ENCODE peak calls at places on chromosomes 12 and 14, in nine cellular contexts. One of them, this sample, is unnamed.

GRCh38 chr14:56309198-56309597 is 191.0 kb downstream of the PELI2 start:
- DNase-seq in nephron progenitor cell: no peak
- DNase-seq in left ventricle myocardium inferior: no peak
- DNase-seq in mucosa of descending colon: no peak
- DNase-seq in GM20000: no peak
- DNase-seq in neural progenitor cell: no peak
- DNase-seq in B cell: no peak
- DNase-seq in upper lobe of right lung: no peak
- DNase-seq in neural crest cell: no peak
- DNase-seq in this sample: no peak

GRCh38 chr12:111413442-111414086 is 7.8 kb downstream of the SH2B3 start:
- DNase-seq in nephron progenitor cell: no peak
- DNase-seq in left ventricle myocardium inferior: peak
- DNase-seq in mucosa of descending colon: peak
- DNase-seq in GM20000: no peak
- DNase-seq in neural progenitor cell: no peak
- DNase-seq in B cell: no peak
- DNase-seq in upper lobe of right lung: no peak
- DNase-seq in neural crest cell: no peak
- DNase-seq in this sample: no peak

GRCh38 chr14:22513066-22513812 is 75.8 kb downstream of the DAD1 start:
- DNase-seq in nephron progenitor cell: no peak
- DNase-seq in left ventricle myocardium inferior: no peak
- DNase-seq in mucosa of descending colon: no peak
- DNase-seq in GM20000: no peak
- DNase-seq in neural progenitor cell: no peak
- DNase-seq in B cell: no peak
- DNase-seq in upper lobe of right lung: no peak
- DNase-seq in neural crest cell: no peak
- DNase-seq in this sample: no peak

GRCh38 chr12:15726029-15726756 is 63.0 kb downstream of the EPS8 start:
- DNase-seq in nephron progenitor cell: no peak
- DNase-seq in left ventricle myocardium inferior: no peak
- DNase-seq in mucosa of descending colon: no peak
- DNase-seq in GM20000: no peak
- DNase-seq in neural progenitor cell: no peak
- DNase-seq in B cell: no peak
- DNase-seq in upper lobe of right lung: no peak
- DNase-seq in neural crest cell: no peak
- DNase-seq in this sample: no peak

GRCh38 chr12:74817499-74817898 is 279.9 kb downstream of the ATXN7L3B start:
- DNase-seq in nephron progenitor cell: no peak
- DNase-seq in left ventricle myocardium inferior: no peak
- DNase-seq in mucosa of descending colon: no peak
- DNase-seq in GM20000: no peak
- DNase-seq in neural progenitor cell: no peak
- DNase-seq in B cell: no peak
- DNase-seq in upper lobe of right lung: no peak
- DNase-seq in neural crest cell: no peak
- DNase-seq in this sample: no peak

GRCh38 chr12:81077686-81078441 is at the start of gene ACSS3:
- DNase-seq in nephron progenitor cell: peak
- DNase-seq in left ventricle myocardium inferior: peak
- DNase-seq in mucosa of descending colon: no peak
- DNase-seq in GM20000: no peak
- DNase-seq in neural progenitor cell: peak
- DNase-seq in B cell: no peak
- DNase-seq in upper lobe of right lung: peak
- DNase-seq in neural crest cell: peak
- DNase-seq in this sample: no peak

GRCh38 chr14:98252819-98253218 is 1019.2 kb downstream of the BCL11B start:
- DNase-seq in nephron progenitor cell: no peak
- DNase-seq in left ventricle myocardium inferior: no peak
- DNase-seq in mucosa of descending colon: no peak
- DNase-seq in GM20000: no peak
- DNase-seq in neural progenitor cell: no peak
- DNase-seq in B cell: no peak
- DNase-seq in upper lobe of right lung: no peak
- DNase-seq in neural crest cell: no peak
- DNase-seq in this sample: no peak

GRCh38 chr14:99724196-99724891 is 40.2 kb downstream of the CYP46A1 start:
- DNase-seq in nephron progenitor cell: no peak
- DNase-seq in left ventricle myocardium inferior: no peak
- DNase-seq in mucosa of descending colon: no peak
- DNase-seq in GM20000: no peak
- DNase-seq in neural progenitor cell: no peak
- DNase-seq in B cell: no peak
- DNase-seq in upper lobe of right lung: peak
- DNase-seq in neural crest cell: no peak
- DNase-seq in this sample: no peak

GRCh38 chr14:89221109-89221508 is 195.9 kb downstream of the FOXN3 start:
- DNase-seq in nephron progenitor cell: no peak
- DNase-seq in left ventricle myocardium inferior: no peak
- DNase-seq in mucosa of descending colon: no peak
- DNase-seq in GM20000: no peak
- DNase-seq in neural progenitor cell: no peak
- DNase-seq in B cell: peak
- DNase-seq in upper lobe of right lung: no peak
- DNase-seq in neural crest cell: no peak
- DNase-seq in this sample: no peak

GRCh38 chr12:124466200-124467128 is 100.9 kb downstream of the NCOR2 start:
- DNase-seq in nephron progenitor cell: no peak
- DNase-seq in left ventricle myocardium inferior: peak
- DNase-seq in mucosa of descending colon: peak
- DNase-seq in GM20000: peak
- DNase-seq in neural progenitor cell: no peak
- DNase-seq in B cell: peak
- DNase-seq in upper lobe of right lung: no peak
- DNase-seq in neural crest cell: no peak
- DNase-seq in this sample: peak

GRCh38 chr14:56004807-56005579 is 113.2 kb upstream of the PELI2 start:
- DNase-seq in nephron progenitor cell: no peak
- DNase-seq in left ventricle myocardium inferior: no peak
- DNase-seq in mucosa of descending colon: peak
- DNase-seq in GM20000: peak
- DNase-seq in neural progenitor cell: peak
- DNase-seq in B cell: peak
- DNase-seq in upper lobe of right lung: no peak
- DNase-seq in neural crest cell: no peak
- DNase-seq in this sample: peak

GRCh38 chr12:107337354-107338095 is 244.2 kb upstream of the CRY1 start:
- DNase-seq in nephron progenitor cell: no peak
- DNase-seq in left ventricle myocardium inferior: no peak
- DNase-seq in mucosa of descending colon: no peak
- DNase-seq in GM20000: no peak
- DNase-seq in neural progenitor cell: no peak
- DNase-seq in B cell: no peak
- DNase-seq in upper lobe of right lung: no peak
- DNase-seq in neural crest cell: no peak
- DNase-seq in this sample: peak

GRCh38 chr12:118330421-118331018 is 42.2 kb downstream of the TAOK3 start:
- DNase-seq in nephron progenitor cell: no peak
- DNase-seq in left ventricle myocardium inferior: no peak
- DNase-seq in mucosa of descending colon: no peak
- DNase-seq in GM20000: peak
- DNase-seq in neural progenitor cell: no peak
- DNase-seq in B cell: peak
- DNase-seq in upper lobe of right lung: no peak
- DNase-seq in neural crest cell: no peak
- DNase-seq in this sample: no peak

GRCh38 chr14:74642011-74642410 is 30.0 kb upstream of the LTBP2 start:
- DNase-seq in nephron progenitor cell: no peak
- DNase-seq in left ventricle myocardium inferior: peak
- DNase-seq in mucosa of descending colon: no peak
- DNase-seq in GM20000: no peak
- DNase-seq in neural progenitor cell: no peak
- DNase-seq in B cell: no peak
- DNase-seq in upper lobe of right lung: no peak
- DNase-seq in neural crest cell: no peak
- DNase-seq in this sample: no peak

GRCh38 chr12:131046813-131047788 is 93.4 kb downstream of the ADGRD1 start:
- DNase-seq in nephron progenitor cell: no peak
- DNase-seq in left ventricle myocardium inferior: peak
- DNase-seq in mucosa of descending colon: peak
- DNase-seq in GM20000: no peak
- DNase-seq in neural progenitor cell: no peak
- DNase-seq in B cell: no peak
- DNase-seq in upper lobe of right lung: peak
- DNase-seq in neural crest cell: no peak
- DNase-seq in this sample: peak

GRCh38 chr12:55684761-55685370 is 22.8 kb downstream of the ITGA7 start:
- DNase-seq in nephron progenitor cell: no peak
- DNase-seq in left ventricle myocardium inferior: no peak
- DNase-seq in mucosa of descending colon: no peak
- DNase-seq in GM20000: no peak
- DNase-seq in neural progenitor cell: no peak
- DNase-seq in B cell: no peak
- DNase-seq in upper lobe of right lung: peak
- DNase-seq in neural crest cell: no peak
- DNase-seq in this sample: no peak

GRCh38 chr12:110234197-110235154 is 46.6 kb upstream of the ATP2A2 start:
- DNase-seq in nephron progenitor cell: no peak
- DNase-seq in left ventricle myocardium inferior: no peak
- DNase-seq in mucosa of descending colon: no peak
- DNase-seq in GM20000: no peak
- DNase-seq in neural progenitor cell: no peak
- DNase-seq in B cell: no peak
- DNase-seq in upper lobe of right lung: no peak
- DNase-seq in neural crest cell: no peak
- DNase-seq in this sample: no peak

GRCh38 chr12:8499616-8500015 is 13.7 kb upstream of the CLEC4D start:
- DNase-seq in nephron progenitor cell: no peak
- DNase-seq in left ventricle myocardium inferior: no peak
- DNase-seq in mucosa of descending colon: no peak
- DNase-seq in GM20000: no peak
- DNase-seq in neural progenitor cell: no peak
- DNase-seq in B cell: no peak
- DNase-seq in upper lobe of right lung: no peak
- DNase-seq in neural crest cell: no peak
- DNase-seq in this sample: no peak
- TF ChIP-seq CTCF in nephron progenitor cell: no peak
- TF ChIP-seq CTCF in left ventricle myocardium inferior: no peak
- TF ChIP-seq CTCF in mucosa of descending colon: no peak
- TF ChIP-seq CTCF in GM20000: no peak
- TF ChIP-seq CTCF in neural progenitor cell: peak
- TF ChIP-seq CTCF in B cell: no peak
- TF ChIP-seq CTCF in upper lobe of right lung: peak
- TF ChIP-seq CTCF in neural crest cell: peak
- TF ChIP-seq CTCF in this sample: peak

GRCh38 chr12:32134144-32134888 is 27.7 kb downstream of the BICD1 start:
- DNase-seq in nephron progenitor cell: no peak
- DNase-seq in left ventricle myocardium inferior: no peak
- DNase-seq in mucosa of descending colon: no peak
- DNase-seq in GM20000: peak
- DNase-seq in neural progenitor cell: no peak
- DNase-seq in B cell: peak
- DNase-seq in upper lobe of right lung: no peak
- DNase-seq in neural crest cell: no peak
- DNase-seq in this sample: no peak
- TF ChIP-seq CTCF in nephron progenitor cell: no peak
- TF ChIP-seq CTCF in left ventricle myocardium inferior: no peak
- TF ChIP-seq CTCF in mucosa of descending colon: no peak
- TF ChIP-seq CTCF in GM20000: no peak
- TF ChIP-seq CTCF in neural progenitor cell: no peak
- TF ChIP-seq CTCF in B cell: peak
- TF ChIP-seq CTCF in upper lobe of right lung: no peak
- TF ChIP-seq CTCF in neural crest cell: peak
- TF ChIP-seq CTCF in this sample: no peak

DNA sequence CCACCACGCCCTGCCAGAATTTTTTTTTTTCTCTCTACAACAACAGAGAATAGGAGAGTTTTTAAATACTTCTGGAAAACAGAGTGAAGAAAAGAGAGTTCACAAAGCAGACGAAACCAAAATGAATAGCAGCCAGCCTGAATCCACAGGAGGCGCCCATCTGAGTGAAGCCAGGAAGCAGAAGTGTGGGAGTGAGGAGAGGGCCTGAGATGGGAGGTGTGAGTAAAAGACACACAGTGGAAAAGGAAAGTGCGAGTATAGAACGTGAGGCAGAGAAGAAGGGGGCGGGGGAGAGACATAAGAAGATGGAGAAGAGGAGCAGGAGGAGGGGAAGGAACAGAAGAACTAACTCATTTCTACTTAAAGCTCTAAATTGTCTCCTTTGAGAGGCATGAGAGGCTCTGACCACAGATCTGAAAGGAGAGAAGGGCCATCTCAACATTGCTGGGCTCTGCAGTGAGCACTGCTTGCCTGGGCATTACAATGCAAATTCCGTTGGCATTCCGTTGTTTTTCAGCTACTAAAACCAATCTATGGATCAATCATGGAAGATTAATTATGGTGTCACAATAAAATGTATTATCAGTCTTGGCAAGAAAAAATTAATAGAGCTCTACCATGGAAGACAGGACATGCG is 140.1 kb upstream of the CPSF6 start:
- DNase-seq in nephron progenitor cell: no peak
- DNase-seq in left ventricle myocardium inferior: no peak
- DNase-seq in mucosa of descending colon: no peak
- DNase-seq in GM20000: no peak
- DNase-seq in neural progenitor cell: no peak
- DNase-seq in B cell: no peak
- DNase-seq in upper lobe of right lung: no peak
- DNase-seq in neural crest cell: no peak
- DNase-seq in this sample: no peak
- TF ChIP-seq CTCF in nephron progenitor cell: no peak
- TF ChIP-seq CTCF in left ventricle myocardium inferior: no peak
- TF ChIP-seq CTCF in mucosa of descending colon: no peak
- TF ChIP-seq CTCF in GM20000: no peak
- TF ChIP-seq CTCF in neural progenitor cell: no peak
- TF ChIP-seq CTCF in B cell: no peak
- TF ChIP-seq CTCF in upper lobe of right lung: no peak
- TF ChIP-seq CTCF in neural crest cell: no peak
- TF ChIP-seq CTCF in this sample: no peak

GRCh38 chr12:49230810-49231209 is 34.1 kb upstream of the TUBA1C start:
- DNase-seq in nephron progenitor cell: no peak
- DNase-seq in left ventricle myocardium inferior: no peak
- DNase-seq in mucosa of descending colon: no peak
- DNase-seq in GM20000: no peak
- DNase-seq in neural progenitor cell: no peak
- DNase-seq in B cell: no peak
- DNase-seq in upper lobe of right lung: no peak
- DNase-seq in neural crest cell: no peak
- DNase-seq in this sample: peak

GRCh38 chr12:49231881-49232650 is 32.8 kb upstream of the TUBA1C start:
- DNase-seq in nephron progenitor cell: no peak
- DNase-seq in left ventricle myocardium inferior: no peak
- DNase-seq in mucosa of descending colon: no peak
- DNase-seq in GM20000: no peak
- DNase-seq in neural progenitor cell: peak
- DNase-seq in B cell: no peak
- DNase-seq in upper lobe of right lung: no peak
- DNase-seq in neural crest cell: no peak
- DNase-seq in this sample: no peak

GRCh38 chr12:49233842-49234526 is 30.9 kb upstream of the TUBA1C start:
- DNase-seq in nephron progenitor cell: no peak
- DNase-seq in left ventricle myocardium inferior: peak
- DNase-seq in mucosa of descending colon: peak
- DNase-seq in GM20000: peak
- DNase-seq in neural progenitor cell: no peak
- DNase-seq in B cell: peak
- DNase-seq in upper lobe of right lung: peak
- DNase-seq in neural crest cell: no peak
- DNase-seq in this sample: peak

GRCh38 chr12:49230176-49230575 is 34.7 kb upstream of the TUBA1C start:
- DNase-seq in nephron progenitor cell: no peak
- DNase-seq in left ventricle myocardium inferior: no peak
- DNase-seq in mucosa of descending colon: no peak
- DNase-seq in GM20000: no peak
- DNase-seq in neural progenitor cell: no peak
- DNase-seq in B cell: no peak
- DNase-seq in upper lobe of right lung: no peak
- DNase-seq in neural crest cell: no peak
- DNase-seq in this sample: no peak

GRCh38 chr12:49232940-49233841 is 31.7 kb upstream of the TUBA1C start:
- DNase-seq in nephron progenitor cell: peak
- DNase-seq in left ventricle myocardium inferior: peak
- DNase-seq in mucosa of descending colon: peak
- DNase-seq in GM20000: no peak
- DNase-seq in neural progenitor cell: peak
- DNase-seq in B cell: no peak
- DNase-seq in upper lobe of right lung: peak
- DNase-seq in neural crest cell: peak
- DNase-seq in this sample: no peak
- TF ChIP-seq CTCF in nephron progenitor cell: no peak
- TF ChIP-seq CTCF in left ventricle myocardium inferior: peak
- TF ChIP-seq CTCF in mucosa of descending colon: no peak
- TF ChIP-seq CTCF in GM20000: no peak
- TF ChIP-seq CTCF in neural progenitor cell: no peak
- TF ChIP-seq CTCF in B cell: no peak
- TF ChIP-seq CTCF in upper lobe of right lung: no peak
- TF ChIP-seq CTCF in neural crest cell: no peak
- TF ChIP-seq CTCF in this sample: no peak

This sample was measured in CD14-positive monocyte.